ENCODE peak calls at places on chromosomes 2 and 18, in five cellular contexts. One of them, this sample, is unnamed.

GRCh38 chr2:34241905-34242740 is 643.0 kb upstream of the FAM98A start:
- DNase-seq in fibroblast of lung: no peak
- DNase-seq in A549: no peak
- DNase-seq in HCT116: no peak
- DNase-seq in GM23248: no peak
- DNase-seq in this sample: no peak

GRCh38 chr2:209314641-209315040 is 109.2 kb upstream of the MAP2 start:
- DNase-seq in fibroblast of lung: peak
- DNase-seq in A549: no peak
- DNase-seq in HCT116: no peak
- DNase-seq in GM23248: peak
- DNase-seq in this sample: no peak

GRCh38 chr2:189363559-189363958 is 77.7 kb upstream of the WDR75 start:
- DNase-seq in fibroblast of lung: peak
- DNase-seq in A549: peak
- DNase-seq in HCT116: peak
- DNase-seq in GM23248: peak
- DNase-seq in this sample: no peak

GRCh38 chr18:59715966-59716369 is 18.7 kb upstream of the CCBE1 start:
- DNase-seq in fibroblast of lung: peak
- DNase-seq in A549: peak
- DNase-seq in HCT116: peak
- DNase-seq in GM23248: peak
- DNase-seq in this sample: no peak

GRCh38 chr2:155404433-155405002 is 706.0 kb downstream of the KCNJ3 start:
- DNase-seq in fibroblast of lung: no peak
- DNase-seq in A549: no peak
- DNase-seq in HCT116: peak
- DNase-seq in GM23248: no peak
- DNase-seq in this sample: no peak

GRCh38 chr18:63236990-63237389 is 82.6 kb downstream of the BCL2 start:
- DNase-seq in fibroblast of lung: no peak
- DNase-seq in A549: no peak
- DNase-seq in HCT116: no peak
- DNase-seq in GM23248: peak
- DNase-seq in this sample: no peak

GRCh38 chr2:226529556-226529955 is 270.1 kb downstream of the IRS1 start:
- DNase-seq in fibroblast of lung: no peak
- DNase-seq in A549: no peak
- DNase-seq in HCT116: no peak
- DNase-seq in GM23248: no peak
- DNase-seq in this sample: no peak

GRCh38 chr18:3593904-3594759 is 144.2 kb downstream of the TGIF1 start:
- DNase-seq in fibroblast of lung: peak
- DNase-seq in A549: peak
- DNase-seq in HCT116: peak
- DNase-seq in GM23248: peak
- DNase-seq in this sample: peak

GRCh38 chr18:2376707-2377106 is 194.6 kb downstream of the METTL4 start:
- DNase-seq in fibroblast of lung: no peak
- DNase-seq in A549: no peak
- DNase-seq in HCT116: no peak
- DNase-seq in GM23248: no peak
- DNase-seq in this sample: no peak

GRCh38 chr2:174902491-174903242 is 102.5 kb downstream of the CHN1 start:
- DNase-seq in fibroblast of lung: peak
- DNase-seq in A549: no peak
- DNase-seq in HCT116: no peak
- DNase-seq in GM23248: no peak
- DNase-seq in this sample: no peak

GRCh38 chr2:237060518-237061312 is 25.0 kb upstream of the COPS8 start:
- DNase-seq in fibroblast of lung: peak
- DNase-seq in A549: peak
- DNase-seq in HCT116: peak
- DNase-seq in GM23248: peak
- DNase-seq in this sample: peak

GRCh38 chr18:66495844-66496243 is 108.0 kb downstream of the CDH19 start:
- DNase-seq in fibroblast of lung: peak
- DNase-seq in A549: peak
- DNase-seq in HCT116: no peak
- DNase-seq in GM23248: no peak
- DNase-seq in this sample: peak

GRCh38 chr18:68448736-68449135 is 266.2 kb downstream of the TMX3 start:
- DNase-seq in fibroblast of lung: peak
- DNase-seq in A549: no peak
- DNase-seq in HCT116: no peak
- DNase-seq in GM23248: peak
- DNase-seq in this sample: no peak

GRCh38 chr2:207848545-207848928 is 78.8 kb upstream of the FZD5 start:
- DNase-seq in fibroblast of lung: no peak
- DNase-seq in A549: no peak
- DNase-seq in HCT116: no peak
- DNase-seq in GM23248: no peak
- DNase-seq in this sample: no peak

GRCh38 chr2:74602553-74603281 is 45.4 kb downstream of the M1AP start:
- DNase-seq in fibroblast of lung: peak
- DNase-seq in A549: no peak
- DNase-seq in HCT116: no peak
- DNase-seq in GM23248: peak
- DNase-seq in this sample: no peak

GRCh38 chr2:127675335-127676261 is at the start of gene LIMS2:
- DNase-seq in fibroblast of lung: peak
- DNase-seq in A549: peak
- DNase-seq in HCT116: no peak
- DNase-seq in GM23248: peak
- DNase-seq in this sample: no peak

GRCh38 chr2:240041363-240041762 is 11.1 kb upstream of the OR6B2 start:
- DNase-seq in fibroblast of lung: no peak
- DNase-seq in A549: no peak
- DNase-seq in HCT116: no peak
- DNase-seq in GM23248: no peak
- DNase-seq in this sample: no peak

GRCh38 chr2:25197336-25198208 is 29.2 kb upstream of the POMC start:
- DNase-seq in fibroblast of lung: peak
- DNase-seq in A549: no peak
- DNase-seq in HCT116: no peak
- DNase-seq in GM23248: peak
- DNase-seq in this sample: no peak

GRCh38 chr18:70036771-70037452 is 89.2 kb upstream of the CD226 start:
- DNase-seq in fibroblast of lung: no peak
- DNase-seq in A549: no peak
- DNase-seq in HCT116: no peak
- DNase-seq in GM23248: no peak
- DNase-seq in this sample: peak

GRCh38 chr2:230904856-230905447 is 20.1 kb downstream of the GPR55 start:
- DNase-seq in fibroblast of lung: no peak
- DNase-seq in A549: no peak
- DNase-seq in HCT116: no peak
- DNase-seq in GM23248: no peak
- DNase-seq in this sample: no peak

GRCh38 chr2:230909841-230910545 is 15.0 kb downstream of the GPR55 start:
- DNase-seq in fibroblast of lung: no peak
- DNase-seq in A549: no peak
- DNase-seq in HCT116: no peak
- DNase-seq in GM23248: no peak
- DNase-seq in this sample: no peak

GRCh38 chr2:85846411-85846810 is 42.4 kb downstream of the ST3GAL5 start:
- DNase-seq in fibroblast of lung: peak
- DNase-seq in A549: no peak
- DNase-seq in HCT116: no peak
- DNase-seq in GM23248: peak
- DNase-seq in this sample: no peak

GRCh38 chr2:178205853-178206516 is 11.7 kb downstream of the OSBPL6 start:
- DNase-seq in fibroblast of lung: peak
- DNase-seq in A549: no peak
- DNase-seq in HCT116: no peak
- DNase-seq in GM23248: peak
- DNase-seq in this sample: no peak

GRCh38 chr2:31088516-31089195 is 49.6 kb downstream of the GALNT14 start:
- DNase-seq in fibroblast of lung: no peak
- DNase-seq in A549: no peak
- DNase-seq in HCT116: no peak
- DNase-seq in GM23248: peak
- DNase-seq in this sample: no peak

GRCh38 chr2:179593323-179593722 is 268.1 kb downstream of the ZNF385B start:
- DNase-seq in fibroblast of lung: no peak
- DNase-seq in A549: no peak
- DNase-seq in HCT116: no peak
- DNase-seq in GM23248: no peak
- DNase-seq in this sample: no peak

GRCh38 chr2:191316246-191316645 is 71.0 kb downstream of the MYO1B start:
- DNase-seq in fibroblast of lung: peak
- DNase-seq in A549: no peak
- DNase-seq in HCT116: no peak
- DNase-seq in GM23248: peak
- DNase-seq in this sample: no peak

GRCh38 chr2:68709421-68709911 is 25.1 kb upstream of the ARHGAP25 start:
- DNase-seq in fibroblast of lung: peak
- DNase-seq in A549: peak
- DNase-seq in HCT116: peak
- DNase-seq in GM23248: peak
- DNase-seq in this sample: peak

GRCh38 chr2:172094319-172095145 is 8.2 kb downstream of the DLX2 start:
- DNase-seq in fibroblast of lung: no peak
- DNase-seq in A549: peak
- DNase-seq in HCT116: no peak
- DNase-seq in GM23248: peak
- DNase-seq in this sample: peak
- H3K4me2 ChIP-seq in fibroblast of lung: peak
- H3K4me2 ChIP-seq in A549: peak
- H3K4me2 ChIP-seq in HCT116: peak
- H3K4me2 ChIP-seq in GM23248: peak
- H3K4me2 ChIP-seq in this sample: peak

DNA sequence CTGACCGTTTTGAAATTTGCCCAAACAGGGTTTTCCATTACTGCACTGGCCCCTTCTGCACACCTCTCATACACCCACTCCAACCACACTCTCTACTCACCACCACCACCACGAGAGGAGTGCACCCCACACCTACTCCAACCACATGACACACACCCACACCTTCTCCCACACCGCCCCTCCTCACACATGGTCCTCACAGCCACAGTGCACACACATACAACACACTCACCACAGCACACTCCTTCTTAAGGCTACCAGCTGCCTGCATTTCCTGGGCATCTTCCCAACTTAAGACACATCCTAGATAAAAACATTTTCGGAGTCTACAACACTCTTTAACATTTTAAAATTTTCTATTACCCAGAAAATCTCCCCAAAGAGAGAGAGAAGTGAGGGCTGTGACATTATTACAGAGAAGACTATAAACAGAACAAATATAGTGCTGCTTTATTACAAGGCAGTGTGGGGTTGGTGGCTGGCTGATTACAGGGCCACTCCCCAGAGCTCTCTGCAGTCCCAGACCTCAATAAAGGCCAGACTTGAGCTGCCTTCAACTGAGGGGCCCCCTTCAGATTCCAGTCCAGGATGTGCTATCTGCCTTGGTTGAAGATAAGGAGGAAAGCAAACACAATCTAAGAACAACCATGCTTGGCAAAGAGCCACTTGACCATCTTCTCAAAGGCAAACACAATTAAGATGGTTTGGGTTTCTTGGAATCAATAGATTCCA is 36.1 kb downstream of the NHEJ1 start:
- DNase-seq in fibroblast of lung: peak
- DNase-seq in A549: no peak
- DNase-seq in HCT116: no peak
- DNase-seq in GM23248: peak
- DNase-seq in this sample: no peak
- H3K4me2 ChIP-seq in fibroblast of lung: no peak
- H3K4me2 ChIP-seq in A549: peak
- H3K4me2 ChIP-seq in HCT116: peak
- H3K4me2 ChIP-seq in GM23248: peak
- H3K4me2 ChIP-seq in this sample: no peak

GRCh38 chr2:201777043-201777442 is 3.7 kb downstream of the ALS2 start:
- DNase-seq in fibroblast of lung: no peak
- DNase-seq in A549: no peak
- DNase-seq in HCT116: no peak
- DNase-seq in GM23248: peak
- DNase-seq in this sample: no peak

GRCh38 chr2:201780674-201781582 is at the start of gene ALS2:
- DNase-seq in fibroblast of lung: peak
- DNase-seq in A549: peak
- DNase-seq in HCT116: peak
- DNase-seq in GM23248: peak
- DNase-seq in this sample: peak

GRCh38 chr2:201779996-201780673 is 598 bp downstream of the ALS2 start:
- DNase-seq in fibroblast of lung: peak
- DNase-seq in A549: peak
- DNase-seq in HCT116: no peak
- DNase-seq in GM23248: peak
- DNase-seq in this sample: peak

GRCh38 chr2:201775326-201775725 is 5.4 kb downstream of the ALS2 start:
- DNase-seq in fibroblast of lung: no peak
- DNase-seq in A549: no peak
- DNase-seq in HCT116: no peak
- DNase-seq in GM23248: no peak
- DNase-seq in this sample: no peak

GRCh38 chr2:201777869-201778268 is 2.9 kb downstream of the ALS2 start:
- DNase-seq in fibroblast of lung: no peak
- DNase-seq in A549: no peak
- DNase-seq in HCT116: no peak
- DNase-seq in GM23248: no peak
- DNase-seq in this sample: no peak
- H3K4me2 ChIP-seq in fibroblast of lung: peak
- H3K4me2 ChIP-seq in A549: peak
- H3K4me2 ChIP-seq in HCT116: peak
- H3K4me2 ChIP-seq in GM23248: peak
- H3K4me2 ChIP-seq in this sample: no peak

GRCh38 chr2:221283896-221284295 is 288.2 kb downstream of the EPHA4 start:
- DNase-seq in fibroblast of lung: peak
- DNase-seq in A549: no peak
- DNase-seq in HCT116: no peak
- DNase-seq in GM23248: peak
- DNase-seq in this sample: no peak

GRCh38 chr2:221289389-221289788 is 282.7 kb downstream of the EPHA4 start:
- DNase-seq in fibroblast of lung: peak
- DNase-seq in A549: no peak
- DNase-seq in HCT116: no peak
- DNase-seq in GM23248: peak
- DNase-seq in this sample: peak

GRCh38 chr2:221285156-221285555 is 286.9 kb downstream of the EPHA4 start:
- DNase-seq in fibroblast of lung: peak
- DNase-seq in A549: no peak
- DNase-seq in HCT116: no peak
- DNase-seq in GM23248: peak
- DNase-seq in this sample: no peak

GRCh38 chr2:221293949-221294736 is 278.0 kb downstream of the EPHA4 start:
- DNase-seq in fibroblast of lung: no peak
- DNase-seq in A549: no peak
- DNase-seq in HCT116: no peak
- DNase-seq in GM23248: no peak
- DNase-seq in this sample: peak

DNA sequence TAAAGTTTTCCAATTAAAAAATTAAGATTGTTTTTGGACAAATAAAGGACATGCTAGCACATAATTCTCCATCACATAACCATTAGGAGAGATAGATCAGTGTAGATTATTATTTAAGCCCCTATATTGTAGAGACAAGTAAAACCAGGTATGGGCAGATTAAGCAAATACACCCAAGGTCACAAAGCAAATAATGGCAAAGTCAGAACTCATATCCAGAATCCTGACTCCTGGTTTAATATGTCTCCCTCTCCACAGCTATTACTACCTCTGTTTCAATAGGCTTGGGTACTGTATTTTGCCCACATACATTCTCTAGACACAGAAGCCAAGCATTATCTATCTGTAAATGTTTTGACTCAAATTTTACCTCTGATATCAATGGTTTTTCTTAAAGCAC is 282.3 kb downstream of the EPHA4 start:
- DNase-seq in fibroblast of lung: no peak
- DNase-seq in A549: no peak
- DNase-seq in HCT116: no peak
- DNase-seq in GM23248: no peak
- DNase-seq in this sample: no peak
- H3K4me2 ChIP-seq in fibroblast of lung: no peak
- H3K4me2 ChIP-seq in A549: no peak
- H3K4me2 ChIP-seq in HCT116: no peak
- H3K4me2 ChIP-seq in GM23248: no peak
- H3K4me2 ChIP-seq in this sample: peak